ENCODE peak calls at places on chromosomes 13 and 19, in four cellular contexts. One of them, this sample, is unnamed. For H3K27me3, the result is how much of the 10 kb centered on the place peaks cover.

GRCh38 chr19:7500811-7501450 is 12.1 kb upstream of the PEX11G start:
- DNase-seq in adrenal gland: peak
- DNase-seq in gastrocnemius medialis: no peak
- DNase-seq in heart left ventricle: no peak
- DNase-seq in this sample: no peak

GRCh38 chr19:10402441-10403038 is 802 bp downstream of the CDC37 start:
- DNase-seq in adrenal gland: no peak
- DNase-seq in gastrocnemius medialis: no peak
- DNase-seq in heart left ventricle: peak
- DNase-seq in this sample: no peak

GRCh38 chr19:40754611-40755247 is 3.7 kb downstream of the SNRPA start:
- DNase-seq in adrenal gland: no peak
- DNase-seq in gastrocnemius medialis: no peak
- DNase-seq in heart left ventricle: no peak
- DNase-seq in this sample: no peak

GRCh38 chr19:6271251-6271650 is 8.5 kb downstream of the MLLT1 start:
- DNase-seq in adrenal gland: no peak
- DNase-seq in gastrocnemius medialis: no peak
- DNase-seq in heart left ventricle: no peak
- DNase-seq in this sample: no peak

GRCh38 chr19:728011-728410 is 19.3 kb downstream of the PALM start:
- DNase-seq in adrenal gland: no peak
- DNase-seq in gastrocnemius medialis: peak
- DNase-seq in heart left ventricle: peak
- DNase-seq in this sample: no peak

GRCh38 chr13:40537146-40537895 is 129.1 kb downstream of the FOXO1 start:
- DNase-seq in adrenal gland: no peak
- DNase-seq in gastrocnemius medialis: no peak
- DNase-seq in heart left ventricle: no peak
- DNase-seq in this sample: no peak

GRCh38 chr13:110518571-110518970 is 43.0 kb downstream of the RAB20 start:
- DNase-seq in adrenal gland: no peak
- DNase-seq in gastrocnemius medialis: no peak
- DNase-seq in heart left ventricle: no peak
- DNase-seq in this sample: no peak

GRCh38 chr19:31938675-31939074 is 406.7 kb upstream of the ZNF507 start:
- DNase-seq in adrenal gland: no peak
- DNase-seq in gastrocnemius medialis: no peak
- DNase-seq in heart left ventricle: no peak
- DNase-seq in this sample: no peak

GRCh38 chr13:55155046-55155445 is 1985.7 kb upstream of the PRR20A start:
- DNase-seq in adrenal gland: no peak
- DNase-seq in gastrocnemius medialis: no peak
- DNase-seq in heart left ventricle: no peak
- DNase-seq in this sample: no peak

GRCh38 chr19:53037101-53038097 is 7.1 kb upstream of the ERVV-2 start:
- DNase-seq in adrenal gland: no peak
- DNase-seq in gastrocnemius medialis: no peak
- DNase-seq in heart left ventricle: peak
- DNase-seq in this sample: no peak

GRCh38 chr19:41307954-41308449 is 2.0 kb upstream of the CCDC97 start:
- DNase-seq in adrenal gland: no peak
- DNase-seq in gastrocnemius medialis: no peak
- DNase-seq in heart left ventricle: no peak
- DNase-seq in this sample: no peak

GRCh38 chr19:10478476-10478875 is 24.7 kb downstream of the KEAP1 start:
- DNase-seq in adrenal gland: no peak
- DNase-seq in gastrocnemius medialis: no peak
- DNase-seq in heart left ventricle: no peak
- DNase-seq in this sample: no peak

GRCh38 chr13:97255515-97255999 is 33.4 kb downstream of the MBNL2 start:
- DNase-seq in adrenal gland: no peak
- DNase-seq in gastrocnemius medialis: no peak
- DNase-seq in heart left ventricle: no peak
- DNase-seq in this sample: no peak

GRCh38 chr13:90239130-90239529 is 1108.4 kb upstream of the MIR17HG start:
- DNase-seq in adrenal gland: no peak
- DNase-seq in gastrocnemius medialis: no peak
- DNase-seq in heart left ventricle: no peak
- DNase-seq in this sample: no peak

GRCh38 chr13:26679945-26680516 is 80.6 kb downstream of the GPR12 start:
- DNase-seq in adrenal gland: no peak
- DNase-seq in gastrocnemius medialis: no peak
- DNase-seq in heart left ventricle: no peak
- DNase-seq in this sample: peak

GRCh38 chr13:39603424-39603947 is 493 bp upstream of the LHFPL6 start:
- DNase-seq in adrenal gland: peak
- DNase-seq in gastrocnemius medialis: peak
- DNase-seq in heart left ventricle: peak
- DNase-seq in this sample: no peak

GRCh38 chr13:114019367-114019766 is 45.5 kb upstream of the C13orf46 start:
- DNase-seq in adrenal gland: no peak
- DNase-seq in gastrocnemius medialis: no peak
- DNase-seq in heart left ventricle: no peak
- DNase-seq in this sample: no peak

GRCh38 chr13:111512707-111513106 is 192.3 kb downstream of the TEX29 start:
- DNase-seq in adrenal gland: no peak
- DNase-seq in gastrocnemius medialis: no peak
- DNase-seq in heart left ventricle: no peak
- DNase-seq in this sample: no peak

GRCh38 chr19:34556500-34556899 is 74.9 kb downstream of the WTIP start:
- DNase-seq in adrenal gland: no peak
- DNase-seq in gastrocnemius medialis: no peak
- DNase-seq in heart left ventricle: no peak
- DNase-seq in this sample: no peak

GRCh38 chr13:50365683-50366391 is 350.6 kb downstream of the KCNRG start:
- DNase-seq in adrenal gland: no peak
- DNase-seq in gastrocnemius medialis: no peak
- DNase-seq in heart left ventricle: no peak
- DNase-seq in this sample: no peak

GRCh38 chr13:50369646-50370045 is 354.4 kb downstream of the KCNRG start:
- DNase-seq in adrenal gland: no peak
- DNase-seq in gastrocnemius medialis: no peak
- DNase-seq in heart left ventricle: no peak
- DNase-seq in this sample: no peak

GRCh38 chr13:50365300-50365682 is 350.0 kb downstream of the KCNRG start:
- DNase-seq in adrenal gland: no peak
- DNase-seq in gastrocnemius medialis: no peak
- DNase-seq in heart left ventricle: no peak
- DNase-seq in this sample: no peak

GRCh38 chr13:50370303-50370950 is 355.2 kb downstream of the KCNRG start:
- DNase-seq in adrenal gland: no peak
- DNase-seq in gastrocnemius medialis: no peak
- DNase-seq in heart left ventricle: no peak
- DNase-seq in this sample: no peak

GRCh38 chr13:50366488-50367174 is 351.4 kb downstream of the KCNRG start:
- DNase-seq in adrenal gland: no peak
- DNase-seq in gastrocnemius medialis: no peak
- DNase-seq in heart left ventricle: no peak
- DNase-seq in this sample: no peak
- H3K4me3 ChIP-seq in adrenal gland: no peak
- H3K4me3 ChIP-seq in gastrocnemius medialis: no peak
- H3K4me3 ChIP-seq in heart left ventricle: no peak
- H3K4me3 ChIP-seq in this sample: no peak

DNA sequence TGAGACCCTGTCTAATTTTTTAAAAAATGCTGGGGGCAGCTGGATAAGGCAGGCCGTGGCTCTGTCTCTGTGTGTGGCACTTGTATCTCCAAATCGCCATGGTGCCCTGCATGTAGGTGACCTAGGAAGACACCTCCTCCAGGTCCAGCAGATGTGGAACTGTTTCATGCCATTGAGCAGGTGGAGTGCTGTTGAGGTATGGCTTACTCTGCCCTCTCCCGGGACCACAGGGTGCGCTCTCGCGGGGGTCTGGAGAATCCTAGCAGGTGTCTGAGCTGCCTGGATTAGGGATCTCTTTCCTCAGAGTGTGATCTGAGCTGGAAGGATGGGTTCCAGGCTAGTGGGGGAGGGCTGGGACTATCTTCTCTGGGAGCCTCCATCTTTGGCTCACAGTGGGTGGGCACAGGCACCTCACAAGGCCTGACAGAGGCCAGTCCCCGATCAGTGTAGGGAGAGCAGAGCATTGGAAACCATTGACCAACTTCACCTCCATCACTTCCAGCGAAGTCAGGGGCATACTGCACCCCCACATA is 67.7 kb upstream of the TM9SF2 start:
- DNase-seq in adrenal gland: no peak
- DNase-seq in gastrocnemius medialis: no peak
- DNase-seq in heart left ventricle: no peak
- DNase-seq in this sample: no peak
- H3K27me3 ChIP-seq in adrenal gland: under half
- H3K27me3 ChIP-seq in gastrocnemius medialis: under half
- H3K27me3 ChIP-seq in heart left ventricle: under half
- H3K27me3 ChIP-seq in this sample: under half

GRCh38 chr13:42485272-42485671 is 88.7 kb upstream of the TNFSF11 start:
- DNase-seq in adrenal gland: no peak
- DNase-seq in gastrocnemius medialis: no peak
- DNase-seq in heart left ventricle: no peak
- DNase-seq in this sample: no peak

GRCh38 chr13:42484396-42484795 is 89.6 kb upstream of the TNFSF11 start:
- DNase-seq in adrenal gland: no peak
- DNase-seq in gastrocnemius medialis: no peak
- DNase-seq in heart left ventricle: no peak
- DNase-seq in this sample: no peak

GRCh38 chr13:42486711-42487198 is 87.2 kb upstream of the TNFSF11 start:
- DNase-seq in adrenal gland: no peak
- DNase-seq in gastrocnemius medialis: no peak
- DNase-seq in heart left ventricle: no peak
- DNase-seq in this sample: no peak

GRCh38 chr13:42490676-42491075 is 83.3 kb upstream of the TNFSF11 start:
- DNase-seq in adrenal gland: no peak
- DNase-seq in gastrocnemius medialis: no peak
- DNase-seq in heart left ventricle: no peak
- DNase-seq in this sample: no peak

GRCh38 chr13:42487221-42487620 is 86.7 kb upstream of the TNFSF11 start:
- DNase-seq in adrenal gland: no peak
- DNase-seq in gastrocnemius medialis: no peak
- DNase-seq in heart left ventricle: no peak
- DNase-seq in this sample: no peak
- H3K4me3 ChIP-seq in adrenal gland: no peak
- H3K4me3 ChIP-seq in gastrocnemius medialis: no peak
- H3K4me3 ChIP-seq in heart left ventricle: no peak
- H3K4me3 ChIP-seq in this sample: no peak

DNA sequence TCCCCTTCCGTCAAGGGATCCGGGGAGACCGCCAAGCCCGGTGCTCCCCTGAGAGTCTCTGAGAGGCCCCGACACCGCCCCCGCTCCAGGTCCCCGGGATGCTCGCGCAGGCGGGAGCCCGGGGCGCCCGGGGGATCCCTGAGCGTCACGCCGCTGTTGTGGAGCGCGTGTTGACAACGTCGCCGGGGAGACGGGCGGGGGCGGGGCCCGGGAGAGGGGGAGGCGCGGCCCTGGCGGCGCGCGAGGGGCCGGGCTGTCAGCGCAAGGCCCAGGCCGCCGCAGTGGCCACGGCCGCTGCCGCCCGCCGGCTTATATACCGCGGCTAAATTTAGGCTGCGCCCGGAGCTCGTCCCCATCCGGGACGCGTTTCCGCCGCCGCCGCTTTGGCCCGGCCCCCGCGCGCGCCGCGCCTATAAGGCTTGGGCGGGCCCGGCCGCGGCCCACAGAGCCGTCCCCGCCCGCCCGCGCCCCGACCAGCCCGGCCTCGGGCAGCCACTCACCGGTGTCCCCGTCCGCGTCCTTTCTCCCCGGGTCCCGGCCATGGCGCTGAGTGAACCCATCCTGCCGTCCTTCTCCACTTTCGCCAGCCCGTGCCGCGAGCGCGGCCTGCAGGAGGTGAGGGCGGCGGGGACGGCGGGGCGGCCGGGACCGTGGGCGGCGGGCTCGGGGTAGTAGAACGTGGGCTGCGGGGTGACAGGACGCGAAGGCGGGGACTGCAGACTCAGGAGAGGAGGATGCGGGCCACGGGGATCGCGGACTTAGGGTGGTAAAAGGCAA is at the start of gene KLF2:
- DNase-seq in adrenal gland: peak
- DNase-seq in gastrocnemius medialis: peak
- DNase-seq in heart left ventricle: peak
- DNase-seq in this sample: peak
- H3K27me3 ChIP-seq in adrenal gland: under half
- H3K27me3 ChIP-seq in gastrocnemius medialis: under half
- H3K27me3 ChIP-seq in heart left ventricle: under half
- H3K27me3 ChIP-seq in this sample: under half

DNA sequence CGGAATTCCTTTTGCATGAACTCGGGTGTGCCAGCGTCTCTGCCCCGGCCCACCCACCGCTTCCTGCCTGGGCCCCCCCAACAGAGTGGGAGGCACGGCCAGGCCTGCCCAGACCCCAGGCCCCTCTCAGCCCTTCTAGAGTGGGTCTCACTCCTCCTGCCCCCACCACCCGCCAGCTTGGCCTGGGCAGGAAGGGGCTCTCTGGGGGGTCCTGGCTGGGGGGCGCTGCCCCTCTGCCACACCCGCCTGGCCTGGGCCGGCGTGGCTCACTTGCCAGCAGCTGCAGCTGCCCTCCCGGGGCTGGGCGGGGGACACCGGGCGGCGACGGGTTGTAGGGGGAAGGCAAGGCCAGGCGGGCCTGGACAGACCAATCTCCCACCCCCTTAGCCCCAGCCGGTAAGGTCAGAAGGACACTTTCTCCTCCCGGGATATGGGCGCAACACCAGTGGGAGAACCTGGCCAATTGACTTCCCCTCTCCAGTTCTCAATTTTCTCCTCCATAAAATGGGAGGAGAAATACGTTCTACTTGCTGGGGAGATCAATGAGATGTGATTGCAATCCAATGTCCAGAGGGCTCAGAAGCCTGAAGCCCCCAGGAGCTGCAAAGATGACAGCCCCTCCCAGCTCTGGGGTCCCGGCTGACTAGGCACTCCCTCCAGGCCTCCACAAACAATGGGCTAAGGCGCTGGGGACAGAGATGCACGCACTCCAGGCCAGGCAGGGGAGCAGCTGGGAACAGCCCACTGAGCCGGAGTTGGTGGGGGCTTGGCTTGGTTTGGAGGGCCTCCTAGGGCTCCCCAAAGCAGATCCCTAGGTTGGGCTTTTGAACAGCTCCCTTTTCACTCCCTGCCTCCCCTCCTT is 2.4 kb downstream of the CRLF1 start:
- DNase-seq in adrenal gland: no peak
- DNase-seq in gastrocnemius medialis: no peak
- DNase-seq in heart left ventricle: no peak
- DNase-seq in this sample: no peak
- H3K4me3 ChIP-seq in adrenal gland: no peak
- H3K4me3 ChIP-seq in gastrocnemius medialis: no peak
- H3K4me3 ChIP-seq in heart left ventricle: peak
- H3K4me3 ChIP-seq in this sample: peak